ENCODE peak calls at places on chromosomes 16 and 17, in six cellular contexts. One of them, this sample, is unnamed.

GRCh38 chr16:81774348-81774747 is 4.7 kb upstream of the PLCG2 start:
- DNase-seq in CD14-positive monocyte: no peak
- DNase-seq in NB4: no peak
- DNase-seq in fibroblast of the aortic adventitia: no peak
- DNase-seq in pancreas: no peak
- DNase-seq in esophagus muscularis mucosa: no peak
- DNase-seq in this sample: no peak

GRCh38 chr17:50207792-50208567 is 6.5 kb upstream of the COL1A1 start:
- DNase-seq in fibroblast of the aortic adventitia: no peak
- DNase-seq in CD14-positive monocyte: peak; percentile 13
- DNase-seq in esophagus muscularis mucosa: no peak
- DNase-seq in pancreas: no peak
- DNase-seq in NB4: no peak
- DNase-seq in this sample: no peak

GRCh38 chr16:66320774-66321173 is 45.7 kb upstream of the CDH5 start:
- DNase-seq in esophagus muscularis mucosa: no peak
- DNase-seq in NB4: no peak
- DNase-seq in pancreas: no peak
- DNase-seq in CD14-positive monocyte: no peak
- DNase-seq in fibroblast of the aortic adventitia: no peak
- DNase-seq in this sample: no peak

GRCh38 chr17:233473-233941 is 52.1 kb upstream of the DOC2B start:
- DNase-seq in pancreas: peak; percentile 12
- DNase-seq in fibroblast of the aortic adventitia: no peak
- DNase-seq in CD14-positive monocyte: peak; percentile 47
- DNase-seq in NB4: peak; percentile 14
- DNase-seq in esophagus muscularis mucosa: no peak
- DNase-seq in this sample: peak; percentile 12

GRCh38 chr17:29661220-29661619 is 38.5 kb upstream of the CORO6 start:
- DNase-seq in fibroblast of the aortic adventitia: no peak
- DNase-seq in CD14-positive monocyte: no peak
- DNase-seq in pancreas: no peak
- DNase-seq in NB4: no peak
- DNase-seq in esophagus muscularis mucosa: no peak
- DNase-seq in this sample: no peak

GRCh38 chr17:14305785-14306496 is 5.1 kb downstream of the HS3ST3B1 start:
- DNase-seq in CD14-positive monocyte: no peak
- DNase-seq in fibroblast of the aortic adventitia: peak; percentile 25
- DNase-seq in pancreas: no peak
- DNase-seq in esophagus muscularis mucosa: no peak
- DNase-seq in NB4: no peak
- DNase-seq in this sample: no peak

GRCh38 chr17:49472527-49472926 is 22.6 kb upstream of the NGFR start:
- DNase-seq in fibroblast of the aortic adventitia: no peak
- DNase-seq in NB4: no peak
- DNase-seq in CD14-positive monocyte: no peak
- DNase-seq in esophagus muscularis mucosa: no peak
- DNase-seq in pancreas: no peak
- DNase-seq in this sample: no peak

GRCh38 chr17:19812407-19812806 is 55.3 kb downstream of the ULK2 start:
- DNase-seq in esophagus muscularis mucosa: no peak
- DNase-seq in pancreas: no peak
- DNase-seq in NB4: peak; percentile 34
- DNase-seq in CD14-positive monocyte: no peak
- DNase-seq in fibroblast of the aortic adventitia: peak; percentile 5
- DNase-seq in this sample: no peak

GRCh38 chr16:65195998-65196397 is 74.1 kb upstream of the CDH11 start:
- DNase-seq in CD14-positive monocyte: no peak
- DNase-seq in pancreas: no peak
- DNase-seq in fibroblast of the aortic adventitia: no peak
- DNase-seq in NB4: no peak
- DNase-seq in esophagus muscularis mucosa: no peak
- DNase-seq in this sample: no peak

GRCh38 chr17:77217136-77217535 is 76.4 kb downstream of the SEC14L1 start:
- DNase-seq in fibroblast of the aortic adventitia: no peak
- DNase-seq in NB4: no peak
- DNase-seq in CD14-positive monocyte: no peak
- DNase-seq in esophagus muscularis mucosa: no peak
- DNase-seq in pancreas: no peak
- DNase-seq in this sample: no peak

GRCh38 chr16:9650284-9650683 is 531.9 kb downstream of the GRIN2A start:
- DNase-seq in NB4: no peak
- DNase-seq in fibroblast of the aortic adventitia: no peak
- DNase-seq in CD14-positive monocyte: no peak
- DNase-seq in pancreas: no peak
- DNase-seq in esophagus muscularis mucosa: no peak
- DNase-seq in this sample: no peak

GRCh38 chr17:27355419-27355818 is 61.5 kb downstream of the WSB1 start:
- DNase-seq in CD14-positive monocyte: no peak
- DNase-seq in fibroblast of the aortic adventitia: no peak
- DNase-seq in NB4: no peak
- DNase-seq in esophagus muscularis mucosa: no peak
- DNase-seq in pancreas: no peak
- DNase-seq in this sample: no peak

GRCh38 chr17:77322534-77323412 is 182.0 kb downstream of the SEC14L1 start:
- DNase-seq in NB4: peak; percentile 95
- DNase-seq in fibroblast of the aortic adventitia: peak; percentile 99
- DNase-seq in esophagus muscularis mucosa: no peak
- DNase-seq in CD14-positive monocyte: peak; percentile 61
- DNase-seq in pancreas: peak; percentile 65
- DNase-seq in this sample: peak; percentile 95

GRCh38 chr16:50878966-50879615 is 137.2 kb downstream of the CYLD start:
- DNase-seq in pancreas: no peak
- DNase-seq in CD14-positive monocyte: no peak
- DNase-seq in fibroblast of the aortic adventitia: no peak
- DNase-seq in esophagus muscularis mucosa: peak; percentile 90
- DNase-seq in NB4: no peak
- DNase-seq in this sample: no peak

GRCh38 chr17:77995146-77995852 is 36.8 kb downstream of the TNRC6C start:
- DNase-seq in pancreas: no peak
- DNase-seq in esophagus muscularis mucosa: no peak
- DNase-seq in NB4: no peak
- DNase-seq in fibroblast of the aortic adventitia: peak; percentile 49
- DNase-seq in CD14-positive monocyte: no peak
- DNase-seq in this sample: no peak

GRCh38 chr17:17774009-17774881 is 62.5 kb downstream of the SREBF1 start:
- DNase-seq in NB4: no peak
- DNase-seq in CD14-positive monocyte: no peak
- DNase-seq in pancreas: peak; percentile 78
- DNase-seq in fibroblast of the aortic adventitia: peak; percentile 45
- DNase-seq in esophagus muscularis mucosa: peak; percentile 95
- DNase-seq in this sample: no peak

GRCh38 chr17:78753316-78754250 is 28.5 kb downstream of the CYTH1 start:
- DNase-seq in fibroblast of the aortic adventitia: no peak
- DNase-seq in CD14-positive monocyte: no peak
- DNase-seq in NB4: no peak
- DNase-seq in esophagus muscularis mucosa: no peak
- DNase-seq in pancreas: no peak
- DNase-seq in this sample: no peak

GRCh38 chr16:12876778-12877177 is 24.6 kb upstream of the SHISA9 start:
- DNase-seq in esophagus muscularis mucosa: no peak
- DNase-seq in pancreas: no peak
- DNase-seq in fibroblast of the aortic adventitia: no peak
- DNase-seq in CD14-positive monocyte: no peak
- DNase-seq in NB4: no peak
- DNase-seq in this sample: no peak

GRCh38 chr16:19288872-19289799 is 3.6 kb downstream of the CLEC19A start:
- DNase-seq in CD14-positive monocyte: no peak
- DNase-seq in fibroblast of the aortic adventitia: no peak
- DNase-seq in pancreas: no peak
- DNase-seq in esophagus muscularis mucosa: no peak
- DNase-seq in NB4: no peak
- DNase-seq in this sample: no peak

GRCh38 chr17:76707985-76708807 is 2.6 kb downstream of the MXRA7 start:
- DNase-seq in esophagus muscularis mucosa: no peak
- DNase-seq in CD14-positive monocyte: no peak
- DNase-seq in fibroblast of the aortic adventitia: peak; percentile 62
- DNase-seq in NB4: no peak
- DNase-seq in pancreas: no peak
- DNase-seq in this sample: no peak

GRCh38 chr17:49224997-49225337 is 5.6 kb downstream of the PHOSPHO1 start:
- DNase-seq in NB4: no peak
- DNase-seq in CD14-positive monocyte: no peak
- DNase-seq in esophagus muscularis mucosa: no peak
- DNase-seq in pancreas: no peak
- DNase-seq in fibroblast of the aortic adventitia: no peak
- DNase-seq in this sample: no peak

GRCh38 chr16:87016636-87017035 is 300.6 kb downstream of the C16orf95 start:
- DNase-seq in NB4: peak; percentile 57
- DNase-seq in CD14-positive monocyte: no peak
- DNase-seq in pancreas: no peak
- DNase-seq in esophagus muscularis mucosa: no peak
- DNase-seq in fibroblast of the aortic adventitia: no peak
- DNase-seq in this sample: no peak

DNA sequence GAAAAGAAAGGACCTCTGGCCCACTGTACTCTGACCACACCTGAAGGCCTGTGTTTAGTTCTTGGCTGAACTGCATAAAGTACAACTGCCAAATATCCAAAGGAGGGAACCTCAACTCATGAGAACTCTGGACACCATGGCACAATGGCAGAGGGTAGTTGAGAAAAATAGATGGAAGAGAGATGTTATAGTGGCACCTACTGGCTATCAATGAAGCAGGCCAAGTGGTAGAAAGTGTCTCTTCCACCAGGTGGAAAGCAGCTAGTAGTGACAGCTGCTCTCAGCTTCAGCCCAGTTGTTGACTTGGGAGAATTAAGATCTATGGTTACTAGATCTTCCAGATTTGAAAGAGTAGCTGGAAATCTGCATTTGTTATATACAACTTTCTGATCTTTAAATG is 3.2 kb downstream of the MED31 start:
- DNase-seq in CD14-positive monocyte: no peak
- DNase-seq in NB4: peak; percentile 42
- DNase-seq in fibroblast of the aortic adventitia: no peak
- DNase-seq in esophagus muscularis mucosa: no peak
- DNase-seq in pancreas: no peak
- DNase-seq in this sample: no peak
- TF ChIP-seq CTCF in CD14-positive monocyte: peak; percentile 22
- TF ChIP-seq CTCF in NB4: peak; percentile 22
- TF ChIP-seq CTCF in fibroblast of the aortic adventitia: no peak
- TF ChIP-seq CTCF in esophagus muscularis mucosa: no peak
- TF ChIP-seq CTCF in pancreas: no peak
- TF ChIP-seq CTCF in this sample: no peak

GRCh38 chr17:81261582-81262336 is 22.6 kb downstream of the NDUFAF8 start:
- DNase-seq in fibroblast of the aortic adventitia: no peak
- DNase-seq in esophagus muscularis mucosa: no peak
- DNase-seq in CD14-positive monocyte: no peak
- DNase-seq in NB4: no peak
- DNase-seq in pancreas: no peak
- DNase-seq in this sample: no peak
- TF ChIP-seq CTCF in fibroblast of the aortic adventitia: no peak
- TF ChIP-seq CTCF in esophagus muscularis mucosa: no peak
- TF ChIP-seq CTCF in CD14-positive monocyte: no peak
- TF ChIP-seq CTCF in NB4: no peak
- TF ChIP-seq CTCF in pancreas: no peak
- TF ChIP-seq CTCF in this sample: no peak

DNA sequence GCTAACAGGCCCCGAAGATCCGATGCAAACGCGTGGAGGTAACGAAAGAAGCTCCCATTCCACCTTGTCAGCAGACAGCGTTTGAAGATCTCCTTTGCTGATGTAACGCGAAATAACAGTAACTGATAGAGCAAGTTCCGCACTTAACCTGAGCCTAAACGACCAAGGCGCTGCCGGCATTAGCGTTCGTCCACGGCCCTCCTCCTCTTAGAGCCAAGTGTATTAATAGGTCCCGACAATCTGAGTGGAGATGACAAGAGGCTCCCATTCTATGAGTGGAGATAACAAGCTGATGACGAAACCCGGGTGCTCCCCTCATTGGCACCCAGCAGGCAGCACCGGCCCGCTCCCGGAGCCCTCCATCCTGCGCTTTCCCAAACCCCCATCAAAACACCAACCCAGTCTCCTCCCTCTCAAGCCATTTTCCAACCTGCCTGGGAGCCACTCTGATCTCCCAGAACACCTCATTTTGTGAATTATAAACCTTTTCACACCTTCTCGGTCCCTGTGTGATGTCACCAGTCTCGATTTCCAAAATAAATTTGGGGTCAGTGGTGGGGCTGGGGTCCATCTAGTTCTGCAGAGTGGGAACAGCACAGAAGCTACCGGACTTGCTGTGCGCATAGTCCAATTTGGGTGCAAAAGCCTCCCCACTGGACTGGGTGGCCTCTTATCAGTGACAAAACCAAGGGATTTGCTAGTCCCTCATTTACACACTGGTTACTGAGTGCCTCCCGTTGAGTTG is 35.4 kb upstream of the ARL4D start:
- DNase-seq in fibroblast of the aortic adventitia: no peak
- DNase-seq in esophagus muscularis mucosa: no peak
- DNase-seq in CD14-positive monocyte: no peak
- DNase-seq in NB4: no peak
- DNase-seq in pancreas: no peak
- DNase-seq in this sample: no peak
- TF ChIP-seq CTCF in fibroblast of the aortic adventitia: no peak
- TF ChIP-seq CTCF in esophagus muscularis mucosa: no peak
- TF ChIP-seq CTCF in CD14-positive monocyte: no peak
- TF ChIP-seq CTCF in NB4: no peak
- TF ChIP-seq CTCF in pancreas: no peak
- TF ChIP-seq CTCF in this sample: no peak

GRCh38 chr17:62755139-62755851 is 52.8 kb downstream of the MARCHF10 start:
- DNase-seq in pancreas: no peak
- DNase-seq in CD14-positive monocyte: no peak
- DNase-seq in NB4: no peak
- DNase-seq in esophagus muscularis mucosa: no peak
- DNase-seq in fibroblast of the aortic adventitia: peak; percentile 80
- DNase-seq in this sample: no peak
- TF ChIP-seq CTCF in pancreas: no peak
- TF ChIP-seq CTCF in CD14-positive monocyte: no peak
- TF ChIP-seq CTCF in NB4: no peak
- TF ChIP-seq CTCF in esophagus muscularis mucosa: no peak
- TF ChIP-seq CTCF in fibroblast of the aortic adventitia: no peak
- TF ChIP-seq CTCF in this sample: no peak

DNA sequence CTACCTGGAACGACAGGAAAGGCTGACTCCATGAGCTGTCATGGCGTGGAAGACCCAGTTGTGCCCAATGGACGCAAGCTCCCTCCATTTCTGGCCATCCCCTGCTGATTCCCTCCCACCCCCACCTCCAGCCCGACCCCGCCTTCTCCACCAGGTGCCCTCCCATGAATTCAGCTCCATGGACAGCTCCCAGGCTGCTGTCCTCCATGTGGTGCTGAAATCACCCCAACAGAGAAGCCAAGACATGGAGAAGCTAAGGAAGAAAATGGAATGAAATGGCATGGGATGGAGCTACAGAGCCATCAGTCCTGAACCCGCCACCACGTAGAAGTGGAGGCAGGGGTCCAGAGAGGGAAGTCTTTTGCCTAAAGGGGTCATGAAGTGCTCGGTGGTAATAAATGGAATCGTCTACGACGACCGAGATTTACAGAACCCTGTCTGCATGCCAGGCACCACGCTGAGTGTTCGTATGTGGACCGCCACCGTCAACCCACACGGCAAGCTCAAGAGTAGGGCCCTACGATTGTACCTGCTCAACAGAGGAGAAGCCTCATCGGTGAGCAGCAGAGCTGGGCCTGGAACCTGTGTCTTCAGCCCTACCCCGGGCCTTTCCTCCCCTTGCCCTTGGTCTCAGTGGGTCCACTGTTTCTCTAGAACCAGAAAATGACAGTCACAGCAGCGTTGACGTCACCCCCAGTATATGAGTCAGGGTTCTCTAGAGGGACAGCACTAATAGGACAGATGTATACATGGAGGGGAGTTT is 9.3 kb upstream of the ZC3H18 start:
- DNase-seq in fibroblast of the aortic adventitia: peak; percentile 26
- DNase-seq in pancreas: no peak
- DNase-seq in NB4: peak; percentile 64
- DNase-seq in CD14-positive monocyte: no peak
- DNase-seq in esophagus muscularis mucosa: no peak
- DNase-seq in this sample: no peak
- TF ChIP-seq CTCF in fibroblast of the aortic adventitia: no peak
- TF ChIP-seq CTCF in pancreas: no peak
- TF ChIP-seq CTCF in NB4: no peak
- TF ChIP-seq CTCF in CD14-positive monocyte: no peak
- TF ChIP-seq CTCF in esophagus muscularis mucosa: no peak
- TF ChIP-seq CTCF in this sample: no peak